ENCODE peak calls at places on chromosomes 12 and 14, in nine cellular contexts. Z is fibroblast of lung; A is CD4-positive, CD25-positive, alpha-beta regulatory T cell; Q is adrenal gland; J is RWPE2; T is small intestine; O is thoracic aorta; K is tibial artery; N is pancreas. S is an unnamed sample. For H3K36me3 and H3K4me1, the result is how much of the 10 kb centered on the place peaks cover.

GRCh38 chr12:127729381-127729780 is 537.6 kb upstream of the TMEM132C start:
- DNase-seq in J (no peak), K (no peak), O (no peak), Q (no peak), A (no peak), T (no peak), Z (peak), N (no peak), S (no peak)

GRCh38 chr12:30952036-30952435 is 25.5 kb downstream of the TSPAN11 start:
- DNase-seq in O (no peak), A (no peak), Q (no peak), Z (no peak), J (no peak), N (no peak), T (no peak), K (no peak), S (no peak)

GRCh38 chr12:102542816-102543448 is 62.6 kb upstream of the IGF1 start:
- DNase-seq in T (no peak), Q (no peak), A (no peak), Z (no peak), J (no peak), N (no peak), K (no peak), O (no peak), S (no peak)

GRCh38 chr14:50615566-50615965 is 52.5 kb downstream of the SAV1 start:
- DNase-seq in N (no peak), A (no peak), J (no peak), T (no peak), K (no peak), Z (no peak), O (no peak), Q (no peak), S (no peak)

GRCh38 chr12:114933428-114934160 is 249.6 kb upstream of the TBX3 start:
- DNase-seq in O (no peak), A (no peak), Z (peak), J (peak), K (no peak), T (no peak), Q (peak), N (no peak), S (peak)

GRCh38 chr14:95998656-95999055 is 40.5 kb upstream of the C14orf132 start:
- DNase-seq in N (no peak), K (no peak), O (no peak), Z (peak), Q (no peak), A (no peak), T (no peak), J (no peak), S (no peak)

GRCh38 chr14:55366271-55366670 is 45.4 kb downstream of the ATG14 start:
- DNase-seq in Q (no peak), N (no peak), T (no peak), K (no peak), A (no peak), O (no peak), Z (peak), J (no peak), S (no peak)

GRCh38 chr14:36975834-36976233 is 196.6 kb downstream of the SLC25A21 start:
- DNase-seq in A (no peak), K (no peak), Z (no peak), N (no peak), Q (no peak), O (no peak), T (no peak), J (no peak), S (peak)

GRCh38 chr14:64806202-64806861 is 73.4 kb downstream of the SPTB start:
- DNase-seq in K (peak), A (no peak), O (peak), J (peak), Q (peak), N (no peak), T (no peak), Z (peak), S (no peak)

GRCh38 chr14:20652996-20653975 is 11.8 kb upstream of the OR6S1 start:
- DNase-seq in A (peak), J (no peak), K (no peak), N (no peak), Q (no peak), T (no peak), Z (peak), O (no peak), S (no peak)

GRCh38 chr12:49046129-49046895 is 14.3 kb downstream of the KMT2D start:
- DNase-seq in A (no peak), Q (peak), Z (no peak), K (no peak), J (no peak), T (no peak), N (no peak), O (no peak), S (no peak)

GRCh38 chr14:100587763-100588411 is 670 bp upstream of the BEGAIN start:
- DNase-seq in T (no peak), K (peak), Z (no peak), J (peak), A (no peak), N (peak), Q (no peak), O (no peak), S (no peak)

GRCh38 chr14:94638330-94638729 is 26.1 kb downstream of the SERPINA3 start:
- DNase-seq in A (no peak), K (no peak), O (no peak), N (no peak), T (no peak), J (no peak), Z (peak), Q (no peak), S (no peak)

DNA sequence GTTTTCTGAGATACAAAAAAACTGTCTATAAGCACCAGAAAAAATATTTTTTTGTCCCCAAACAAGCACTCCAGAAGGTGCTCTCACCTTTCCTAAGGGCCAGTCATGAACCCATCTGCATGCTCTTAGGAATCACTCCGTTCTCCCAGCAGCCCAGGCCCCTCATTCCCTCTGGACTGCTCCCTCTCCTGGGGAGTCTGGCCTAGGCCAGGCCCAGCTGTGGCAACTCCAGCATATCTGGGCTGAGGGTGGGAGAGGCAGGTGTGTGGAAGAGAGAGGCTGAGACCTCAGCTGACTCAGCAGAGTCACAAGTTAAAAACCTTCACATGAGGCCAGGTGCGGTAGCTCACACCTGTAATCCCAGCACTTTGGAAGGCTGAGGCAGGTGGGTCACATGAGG is 54.6 kb downstream of the TRAFD1 start:
- DNase-seq in T (no peak), Q (no peak), A (no peak), Z (no peak), O (no peak), N (peak), K (peak), J (no peak), S (peak)
- H3K36me3 ChIP-seq in T (under half), Q (under half), A (under half), Z (under half), O (under half), N (under half), K (half or more), J (under half), S (under half)

GRCh38 chr12:89947437-89948265 is 239.0 kb upstream of the ATP2B1 start:
- DNase-seq in T (peak), J (no peak), O (no peak), Q (peak), A (no peak), K (no peak), Z (peak), N (no peak), S (no peak)
- H3K4me1 ChIP-seq in T (under half), J (half or more), O (under half), Q (under half), A (under half), K (under half), Z (under half), N (under half), S (under half)

GRCh38 chr14:62118461-62118860 is 356.2 kb downstream of the SNAPC1 start:
- DNase-seq in A (no peak), O (no peak), N (no peak), K (no peak), Q (no peak), J (no peak), Z (no peak), T (no peak), S (no peak)
- H3K4me3 ChIP-seq in A (no peak), O (no peak), N (no peak), K (no peak), Q (no peak), J (no peak), Z (no peak), T (no peak), S (no peak)

DNA sequence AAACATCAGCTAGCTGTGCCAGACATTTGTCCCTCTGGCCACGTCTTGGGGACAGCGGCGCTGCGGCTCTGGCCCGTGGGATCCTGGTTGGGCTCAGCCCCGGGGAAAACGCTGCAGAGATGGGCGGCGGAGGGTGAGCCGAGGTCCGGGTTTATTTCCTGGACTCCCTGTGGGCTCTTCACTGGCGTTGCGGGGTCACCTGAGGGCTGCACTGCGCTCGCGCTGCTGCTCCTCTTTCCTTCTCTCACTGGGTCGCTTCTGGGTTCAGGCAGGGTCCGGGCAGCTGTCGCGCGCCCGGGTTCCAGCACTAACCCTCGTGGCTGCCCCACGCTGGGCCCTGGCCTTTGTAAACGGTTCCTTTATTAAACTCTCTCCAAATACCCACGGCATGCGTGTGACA is 35.6 kb downstream of the NFKBIA start:
- DNase-seq in K (no peak), O (no peak), T (no peak), Z (no peak), A (no peak), Q (no peak), N (no peak), J (no peak), S (no peak)
- H3K36me3 ChIP-seq in K (under half), O (under half), T (under half), Z (under half), A (under half), Q (under half), N (under half), J (under half), S (under half)

GRCh38 chr12:22880331-22880730 is 255.4 kb downstream of the ETNK1 start:
- DNase-seq in Z (no peak), O (no peak), T (no peak), J (no peak), N (no peak), K (no peak), A (no peak), Q (no peak), S (no peak)

GRCh38 chr12:22879203-22879602 is 254.2 kb downstream of the ETNK1 start:
- DNase-seq in K (no peak), J (no peak), O (no peak), Q (no peak), T (no peak), N (no peak), A (no peak), Z (no peak), S (no peak)

GRCh38 chr12:22881878-22882277 is 256.9 kb downstream of the ETNK1 start:
- DNase-seq in O (no peak), Q (no peak), K (no peak), N (no peak), Z (no peak), J (no peak), T (no peak), A (no peak), S (no peak)

GRCh38 chr12:22880810-22881209 is 255.8 kb downstream of the ETNK1 start:
- DNase-seq in K (no peak), J (no peak), N (no peak), A (no peak), O (no peak), T (no peak), Q (no peak), Z (no peak), S (no peak)

DNA sequence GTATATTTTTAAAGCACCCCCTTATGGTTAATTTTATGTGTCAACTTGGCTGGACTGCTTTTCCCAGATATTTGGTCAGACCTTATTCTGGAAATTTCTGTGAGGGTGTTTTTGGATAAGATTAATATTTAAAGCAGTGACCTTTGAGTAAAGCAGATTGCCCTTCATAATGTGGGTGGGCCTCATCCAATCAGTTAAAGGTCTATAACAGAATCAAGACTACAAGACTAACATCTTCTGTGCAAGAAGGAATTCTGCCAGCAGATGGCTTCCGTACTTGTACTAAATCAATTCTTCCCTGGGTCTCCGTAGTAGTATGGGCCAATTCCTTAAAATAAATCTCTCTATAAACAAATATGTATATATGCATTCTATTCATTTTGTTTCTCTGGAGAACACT is 257.6 kb downstream of the ETNK1 start:
- DNase-seq in K (no peak), O (no peak), T (no peak), J (no peak), Q (no peak), A (no peak), Z (no peak), N (no peak), S (no peak)
- H3K4me1 ChIP-seq in K (under half), O (under half), T (under half), J (under half), Q (under half), A (under half), Z (under half), N (under half), S (under half)

DNA sequence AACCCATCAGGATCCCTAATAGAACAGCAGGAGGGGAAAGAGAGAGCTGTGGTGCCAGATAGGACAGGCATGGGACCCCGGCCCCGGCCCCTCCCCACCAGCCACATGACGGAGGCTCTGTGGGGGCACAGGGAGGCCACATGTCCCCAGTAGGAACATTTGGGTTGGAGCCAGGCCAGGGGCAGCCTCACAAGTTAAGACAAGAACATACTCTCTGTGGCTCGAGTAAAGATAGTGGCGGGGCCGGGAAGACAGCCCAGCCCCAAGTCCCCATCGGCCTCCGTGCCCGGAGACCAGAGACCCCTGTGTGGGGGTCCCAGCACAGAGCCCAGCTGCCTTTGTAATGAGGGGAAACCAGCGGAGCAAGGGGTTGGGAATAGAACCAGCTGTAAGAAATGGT is 78.6 kb upstream of the GALNT9 start:
- DNase-seq in Q (no peak), Z (no peak), J (no peak), K (no peak), A (no peak), N (no peak), O (no peak), T (no peak), S (no peak)
- H3K4me3 ChIP-seq in Q (no peak), Z (no peak), J (no peak), K (no peak), A (no peak), N (no peak), O (no peak), T (no peak), S (no peak)

GRCh38 chr12:54463034-54463433 is 10.4 kb downstream of the GTSF1 start:
- DNase-seq in K (peak), T (no peak), N (no peak), A (no peak), J (no peak), Z (peak), O (no peak), Q (peak), S (no peak)

GRCh38 chr12:54460317-54460935 is 13.0 kb downstream of the GTSF1 start:
- DNase-seq in A (no peak), Q (no peak), Z (no peak), N (no peak), K (no peak), T (no peak), O (no peak), J (no peak), S (no peak)

GRCh38 chr12:54471793-54472192 is 1.6 kb downstream of the GTSF1 start:
- DNase-seq in K (no peak), Q (no peak), N (no peak), J (no peak), O (no peak), T (no peak), A (no peak), Z (no peak), S (no peak)

GRCh38 chr12:54463484-54463883 is 9.9 kb downstream of the GTSF1 start:
- DNase-seq in T (no peak), O (no peak), Z (no peak), A (no peak), Q (no peak), N (no peak), K (no peak), J (no peak), S (no peak)

DNA sequence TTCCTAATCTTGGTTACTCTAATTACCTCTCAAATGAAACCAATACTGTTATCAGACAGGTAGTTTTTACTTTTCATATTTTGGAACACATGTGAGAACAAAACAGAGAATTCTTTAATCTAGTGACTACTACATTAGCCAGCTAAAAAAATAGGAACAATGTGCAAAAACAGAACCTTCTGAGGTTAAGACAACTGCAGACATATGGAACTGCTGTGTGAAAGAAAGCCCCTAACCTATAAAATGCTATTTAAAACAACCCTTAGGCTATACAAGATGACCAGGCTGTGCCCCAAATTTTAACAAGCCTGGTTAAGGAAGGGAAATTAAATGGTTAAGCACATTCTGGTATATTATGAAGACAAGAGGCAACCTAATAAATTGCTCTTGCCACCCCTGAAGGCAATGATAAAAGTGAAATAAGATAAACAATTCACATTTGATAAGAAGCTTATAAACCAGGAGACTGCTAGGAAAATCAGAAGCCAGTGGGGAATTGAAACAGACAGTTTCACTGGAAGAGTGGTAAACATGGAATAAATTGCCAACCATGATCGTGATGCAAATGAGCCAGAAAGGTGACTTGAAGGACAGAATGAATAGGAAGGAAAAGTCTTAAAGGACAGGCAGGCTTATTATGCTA is 7.4 kb downstream of the GTSF1 start:
- DNase-seq in A (no peak), K (no peak), O (no peak), T (no peak), Q (no peak), Z (no peak), J (no peak), N (no peak), S (no peak)
- H3K36me3 ChIP-seq in A (under half), K (under half), O (under half), T (under half), Q (under half), Z (under half), J (under half), N (under half), S (under half)

GRCh38 chr14:61225304-61225703 is 55.8 kb downstream of the TMEM30B start:
- DNase-seq in Q (no peak), N (no peak), O (no peak), T (no peak), K (no peak), A (peak), J (no peak), Z (no peak), S (no peak)
- H3K4me1 ChIP-seq in Q (under half), N (under half), O (under half), T (under half), K (under half), A (under half), J (under half), Z (under half), S (under half)

DNA sequence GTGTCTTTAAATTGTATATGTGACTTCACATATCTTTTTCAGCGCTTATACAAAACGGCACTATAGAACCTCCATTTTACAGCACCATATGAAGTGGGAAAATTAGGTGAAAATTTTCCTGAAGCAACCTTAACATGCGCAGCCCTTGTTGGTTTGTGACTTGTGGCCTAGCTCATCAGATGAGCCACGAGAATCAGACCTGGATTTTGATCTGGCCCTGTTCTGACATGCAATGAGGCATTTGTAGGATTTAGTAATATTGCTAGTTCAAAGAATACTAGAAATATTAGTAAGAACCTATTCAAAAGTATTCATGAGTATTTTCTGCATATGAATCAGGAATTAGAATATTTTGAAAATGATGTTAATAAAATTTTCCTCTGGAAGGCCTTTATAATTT is 2.9 kb downstream of the CDKN1B start:
- DNase-seq in A (peak), Q (no peak), K (no peak), O (no peak), J (no peak), T (peak), Z (peak), N (no peak), S (no peak)
- H3K4me3 ChIP-seq in A (peak), Q (no peak), K (peak), O (peak), J (peak), T (no peak), Z (peak), N (peak), S (peak)

GRCh38 chr14:69475194-69475818 is 9.2 kb upstream of the PLEKHD1 start:
- DNase-seq in T (peak), O (no peak), A (peak), K (no peak), Z (peak), N (no peak), J (peak), Q (no peak), S (peak)
- H3K36me3 ChIP-seq in T (under half), O (under half), A (under half), K (under half), Z (under half), N (under half), J (under half), Q (under half), S (under half)